ENCODE peak calls at places on chromosomes 13 and 19, in five cellular contexts. L is choroid plexus epithelial cell, Y is omental fat pad, N is left ventricle myocardium inferior, Q is PC-3. E is an unnamed sample.

GRCh38 chr19:280541-281007 is 10.6 kb downstream of the PLPP2 start:
- DNase-seq in N (no peak), L (no peak), Y (no peak), Q (no peak), E (no peak)

GRCh38 chr13:26742691-26743358 is 17.8 kb downstream of the GPR12 start:
- DNase-seq in N (no peak), L (no peak), Q (no peak), Y (no peak), E (no peak)

GRCh38 chr19:1774999-1775772 is 21.9 kb downstream of the ONECUT3 start:
- DNase-seq in Q (no peak), N (no peak), L (peak; percentile 22), Y (no peak), E (no peak)

GRCh38 chr19:31501427-31502195 is 152.4 kb upstream of the TSHZ3 start:
- DNase-seq in N (no peak), Y (no peak), Q (no peak), L (no peak), E (no peak)

GRCh38 chr19:15702590-15702930 is 25.3 kb upstream of the OR10H2 start:
- DNase-seq in Q (peak; percentile 42), Y (peak; percentile 60), N (peak; percentile 79), L (peak; percentile 22), E (peak; percentile 69)

GRCh38 chr13:100634686-100635085 is 39.9 kb downstream of the TMTC4 start:
- DNase-seq in Q (no peak), N (no peak), Y (no peak), L (no peak), E (no peak)

GRCh38 chr13:113445791-113446487 is 7.3 kb downstream of the ADPRHL1 start:
- DNase-seq in Y (no peak), Q (no peak), N (no peak), L (peak; percentile 68), E (no peak)

GRCh38 chr13:97468331-97468730 is 34.4 kb downstream of the RAP2A start:
- DNase-seq in Q (no peak), L (peak; percentile 61), Y (no peak), N (no peak), E (no peak)

GRCh38 chr19:33727331-33728028 is 69.2 kb upstream of the KCTD15 start:
- DNase-seq in Y (no peak), Q (no peak), N (no peak), L (no peak), E (no peak)

DNA sequence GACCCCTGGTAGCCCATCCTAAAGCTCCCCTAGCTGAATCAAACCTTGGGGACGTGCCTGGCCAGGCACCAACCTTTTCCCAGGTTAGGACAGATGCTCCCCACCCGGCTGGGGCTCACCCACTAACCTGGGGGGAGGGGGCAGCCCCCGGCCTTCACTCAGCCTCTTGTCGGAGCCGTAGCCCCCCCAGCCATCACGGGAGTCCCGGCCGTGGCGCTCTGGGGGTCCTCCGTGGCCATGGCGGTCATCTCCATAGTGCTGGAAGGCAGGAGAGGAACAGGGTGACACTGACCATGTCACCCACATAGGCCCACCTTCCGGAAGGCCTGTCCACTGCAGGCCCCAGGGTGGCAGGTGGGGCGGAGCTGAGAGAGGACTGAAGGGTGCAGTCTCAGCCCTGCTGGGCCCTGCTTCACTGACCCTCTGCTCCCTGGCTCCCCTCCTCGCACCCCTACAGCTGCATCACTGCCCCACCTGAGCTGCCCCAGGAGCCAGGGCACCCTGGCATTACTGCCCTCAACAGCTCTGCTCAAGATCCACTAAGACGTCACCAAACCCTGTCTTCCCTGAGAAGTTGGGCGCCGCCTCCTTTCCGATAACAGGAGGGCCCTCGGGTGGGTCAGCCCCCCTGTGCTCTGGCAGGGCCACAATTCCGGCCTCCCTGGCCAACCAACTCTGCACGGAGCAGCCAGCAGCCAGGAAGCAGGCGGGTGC is 22.6 kb upstream of the TINCR start:
- DNase-seq in L (no peak), Q (no peak), Y (no peak), N (no peak), E (no peak)
- TF ChIP-seq CTCF in L (no peak), Q (no peak), Y (no peak), N (no peak), E (no peak)

GRCh38 chr19:43759515-43759914 is 4.8 kb upstream of the SMG9 start:
- DNase-seq in Y (no peak), L (peak; percentile 75), Q (peak; percentile 71), N (no peak), E (no peak)
- TF ChIP-seq CTCF in Y (no peak), L (peak; percentile 85), Q (peak; percentile 56), N (no peak), E (no peak)

DNA sequence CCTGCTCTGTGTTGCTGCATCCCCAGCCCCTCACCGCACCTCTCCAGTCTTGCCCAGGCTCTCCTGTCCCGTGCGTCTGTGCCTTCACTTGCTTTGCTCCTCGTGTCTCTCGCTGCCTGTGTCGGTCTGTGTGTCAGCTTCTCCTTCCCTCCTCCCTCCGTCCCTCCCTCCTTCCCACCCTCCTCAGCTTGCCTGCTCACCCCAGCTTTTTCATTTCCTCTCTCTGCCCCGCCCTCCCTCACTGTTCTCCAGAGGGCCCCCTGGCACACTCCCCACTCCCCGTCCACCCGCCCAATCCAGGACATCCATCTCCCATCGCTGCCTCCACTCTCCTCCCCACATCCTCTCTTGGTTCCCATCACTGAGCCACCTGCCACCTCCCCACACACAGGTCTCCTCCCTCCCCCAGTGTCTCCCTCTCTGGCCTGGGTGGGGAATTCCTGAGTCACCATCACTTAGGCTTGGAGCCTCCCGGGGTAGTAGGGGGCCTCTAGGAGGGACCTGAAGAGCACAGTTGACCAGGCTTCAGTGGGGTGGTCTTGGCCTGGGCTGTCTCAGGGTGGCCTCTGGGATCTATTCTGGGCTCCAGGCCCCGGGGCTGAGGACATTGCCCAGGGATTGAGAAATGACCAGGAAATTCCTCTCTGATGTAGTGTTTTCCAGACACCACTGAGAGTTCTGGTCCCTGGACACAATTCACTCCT is at the start of gene PTGIR:
- DNase-seq in L (peak; percentile 47), Y (no peak), Q (no peak), N (peak; percentile 81), E (peak; percentile 72)
- TF ChIP-seq CTCF in L (peak; percentile 24), Y (no peak), Q (no peak), N (no peak), E (no peak)

DNA sequence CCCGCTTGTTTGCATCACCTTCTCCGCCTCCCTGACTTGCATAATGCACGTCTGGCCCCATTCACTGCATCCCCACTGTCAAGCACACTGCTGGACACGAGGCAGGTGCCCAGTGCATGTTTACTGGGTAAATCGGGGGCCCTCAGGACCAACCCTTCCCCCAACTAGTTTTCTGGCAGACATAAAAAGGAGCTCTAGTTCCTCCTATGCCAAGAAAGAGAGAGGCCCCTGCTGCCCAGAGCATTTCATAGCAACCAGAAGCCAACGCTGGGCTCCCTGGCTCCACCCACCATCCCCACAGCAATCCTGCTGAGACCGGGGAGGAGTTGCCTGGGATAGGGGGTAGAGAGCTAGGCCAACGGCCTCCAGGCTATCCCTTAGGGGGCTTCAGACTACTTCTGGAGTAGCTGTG is 23.2 kb downstream of the ANKRD27 start:
- DNase-seq in L (peak; percentile 65), Y (no peak), Q (no peak), N (peak; percentile 55), E (no peak)
- TF ChIP-seq CTCF in L (peak; percentile 34), Y (no peak), Q (no peak), N (no peak), E (no peak)

GRCh38 chr13:43285891-43286602 is 262.7 kb downstream of the DNAJC15 start:
- DNase-seq in L (peak; percentile 15), Y (no peak), Q (peak; percentile 33), N (no peak), E (no peak)
- TF ChIP-seq CTCF in L (no peak), Y (no peak), Q (no peak), N (no peak), E (no peak)

DNA sequence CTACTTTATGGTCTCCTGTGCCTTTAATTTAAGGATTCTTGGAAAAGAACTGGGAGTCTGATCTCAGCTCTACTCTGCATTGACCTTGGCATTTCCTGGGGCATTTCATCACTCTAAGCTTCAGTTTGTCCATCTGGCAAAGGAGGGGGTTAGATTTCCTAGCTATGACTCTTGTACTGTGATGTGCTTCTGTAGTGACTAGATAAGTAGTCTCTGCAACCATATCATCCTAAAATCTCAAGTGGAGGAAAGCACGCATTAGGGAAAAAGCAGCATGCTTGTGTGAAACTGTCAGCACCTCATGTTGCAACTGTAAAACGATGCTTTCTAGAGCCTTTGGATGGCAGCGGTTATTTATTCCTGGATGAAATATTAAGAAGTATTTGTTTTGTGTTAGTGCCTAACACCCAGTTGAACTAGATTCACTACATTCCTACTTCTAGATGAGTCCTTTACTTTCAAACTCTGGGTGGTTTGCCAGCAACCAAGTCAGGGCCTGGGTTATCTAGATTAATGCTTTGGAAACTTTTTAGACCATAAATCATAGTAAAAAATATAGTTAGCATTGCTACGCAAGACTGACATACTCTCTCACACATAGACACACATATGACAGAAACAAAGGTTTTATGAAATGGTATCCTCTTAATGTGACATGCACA is 6.8 kb downstream of the WDFY2 start:
- DNase-seq in L (peak; percentile 92), N (no peak), Q (peak; percentile 68), Y (no peak), E (no peak)
- TF ChIP-seq CTCF in L (no peak), N (no peak), Q (no peak), Y (no peak), E (no peak)

E was measured in CD14-positive monocyte.